ENCODE peak calls at places on chromosomes 3 and 15, in five cellular contexts. One of them, this sample, is unnamed.

GRCh38 chr15:98413973-98414546 is 234.3 kb upstream of the IGF1R start:
- DNase-seq in SHP77: no peak
- DNase-seq in lung microvascular endothelial cell: no peak
- DNase-seq in KG1: no peak
- DNase-seq in activated T-helper 1 cell treated with Interleukin-2 at 50 U/mL for 16 hours: no peak
- DNase-seq in this sample: peak

GRCh38 chr3:130850044-130850797 is 43.7 kb upstream of the ATP2C1 start:
- DNase-seq in lung microvascular endothelial cell: peak
- DNase-seq in activated T-helper 1 cell treated with Interleukin-2 at 50 U/mL for 16 hours: no peak
- DNase-seq in KG1: peak
- DNase-seq in SHP77: no peak
- DNase-seq in this sample: no peak

GRCh38 chr15:70172561-70172960 is 74.8 kb upstream of the TLE3 start:
- DNase-seq in lung microvascular endothelial cell: no peak
- DNase-seq in activated T-helper 1 cell treated with Interleukin-2 at 50 U/mL for 16 hours: no peak
- DNase-seq in SHP77: no peak
- DNase-seq in KG1: no peak
- DNase-seq in this sample: no peak

GRCh38 chr15:32908135-32908801 is 190.5 kb downstream of the GREM1 start:
- DNase-seq in KG1: no peak
- DNase-seq in lung microvascular endothelial cell: peak
- DNase-seq in SHP77: no peak
- DNase-seq in activated T-helper 1 cell treated with Interleukin-2 at 50 U/mL for 16 hours: no peak
- DNase-seq in this sample: no peak

GRCh38 chr15:49270541-49271421 is 100.7 kb downstream of the GALK2 start:
- DNase-seq in SHP77: no peak
- DNase-seq in KG1: no peak
- DNase-seq in activated T-helper 1 cell treated with Interleukin-2 at 50 U/mL for 16 hours: no peak
- DNase-seq in lung microvascular endothelial cell: no peak
- DNase-seq in this sample: no peak

GRCh38 chr3:33578325-33579180 is 138.3 kb upstream of the UBP1 start:
- DNase-seq in SHP77: no peak
- DNase-seq in KG1: no peak
- DNase-seq in lung microvascular endothelial cell: peak
- DNase-seq in activated T-helper 1 cell treated with Interleukin-2 at 50 U/mL for 16 hours: no peak
- DNase-seq in this sample: no peak

GRCh38 chr15:85976986-85977385 is 102.7 kb upstream of the AGBL1 start:
- DNase-seq in lung microvascular endothelial cell: no peak
- DNase-seq in activated T-helper 1 cell treated with Interleukin-2 at 50 U/mL for 16 hours: no peak
- DNase-seq in KG1: no peak
- DNase-seq in SHP77: no peak
- DNase-seq in this sample: no peak

GRCh38 chr15:60396100-60396499 is 1.7 kb downstream of the ANXA2 start:
- DNase-seq in KG1: no peak
- DNase-seq in activated T-helper 1 cell treated with Interleukin-2 at 50 U/mL for 16 hours: no peak
- DNase-seq in SHP77: no peak
- DNase-seq in lung microvascular endothelial cell: no peak
- DNase-seq in this sample: no peak

GRCh38 chr3:157088506-157089454 is 71.2 kb downstream of the CCNL1 start:
- DNase-seq in KG1: no peak
- DNase-seq in activated T-helper 1 cell treated with Interleukin-2 at 50 U/mL for 16 hours: peak
- DNase-seq in lung microvascular endothelial cell: peak
- DNase-seq in SHP77: no peak
- DNase-seq in this sample: peak